ENCODE peak calls at places on chromosomes 16 and 17, in six cellular contexts. M is stimulated activated CD4-positive, alpha-beta T cell treated with anti-CD3 and anti-CD28 coated beads, Interleukin-2, amount 100 ng/mL, for 48 hours; D is stimulated activated CD8-positive, alpha-beta memory T cell treated with anti-CD3 and anti-CD28 coated beads, Interleukin-4, amount 100 ng/mL, for 48 hours; Z is NCI-H1436; W is non-pigmented ciliary epithelial cell; T is left ventricle myocardium inferior. Q is an unnamed sample.

GRCh38 chr16:77322757-77323156 is 112.1 kb downstream of the ADAMTS18 start:
- DNase-seq in M (no peak), D (no peak), Z (no peak), W (no peak), T (no peak), Q (no peak)

GRCh38 chr17:29565643-29566472 is 979 bp downstream of the ABHD15 start:
- DNase-seq in M (peak), D (peak), Z (peak), W (no peak), T (no peak), Q (peak)

GRCh38 chr16:27463741-27464662 is 62.0 kb downstream of the IL21R start:
- DNase-seq in M (no peak), D (peak), Z (no peak), W (no peak), T (no peak), Q (no peak)

GRCh38 chr16:28924762-28925385 is at the start of gene RABEP2:
- DNase-seq in M (peak), D (peak), Z (peak), W (no peak), T (peak), Q (peak)

GRCh38 chr16:2089676-2090480 is 42.1 kb downstream of the TSC2 start:
- DNase-seq in M (no peak), D (no peak), Z (no peak), W (no peak), T (no peak), Q (no peak)

GRCh38 chr17:8476741-8477140 is 41.1 kb downstream of the NDEL1 start:
- DNase-seq in M (no peak), D (peak), Z (no peak), W (no peak), T (no peak), Q (no peak)

GRCh38 chr16:14957576-14958322 is 17.1 kb upstream of the PDXDC1 start:
- DNase-seq in M (no peak), D (no peak), Z (no peak), W (no peak), T (no peak), Q (peak)

GRCh38 chr17:17151962-17152361 is 54.2 kb downstream of the PLD6 start:
- DNase-seq in M (peak), D (peak), Z (no peak), W (peak), T (peak), Q (peak)

GRCh38 chr16:3051489-3051888 is 5.1 kb downstream of the MMP25 start:
- DNase-seq in M (no peak), D (no peak), Z (no peak), W (no peak), T (no peak), Q (no peak)

GRCh38 chr17:12719948-12720347 is 54.3 kb downstream of the MYOCD start:
- DNase-seq in M (no peak), D (no peak), Z (no peak), W (no peak), T (no peak), Q (no peak)

GRCh38 chr17:73131993-73132595 is 32.7 kb upstream of the SSTR2 start:
- DNase-seq in M (no peak), D (no peak), Z (no peak), W (no peak), T (no peak), Q (no peak)

GRCh38 chr16:86134802-86135461 is 236.0 kb downstream of the IRF8 start:
- DNase-seq in M (no peak), D (no peak), Z (no peak), W (no peak), T (no peak), Q (no peak)

GRCh38 chr17:78359216-78359935 is 501 bp downstream of the SOCS3 start:
- DNase-seq in M (no peak), D (peak), Z (no peak), W (no peak), T (peak), Q (peak)

GRCh38 chr17:38587193-38587592 is 18.6 kb downstream of the SRCIN1 start:
- DNase-seq in M (no peak), D (no peak), Z (no peak), W (no peak), T (no peak), Q (no peak)

GRCh38 chr17:17613708-17614114 is 22.2 kb upstream of the PEMT start:
- DNase-seq in M (peak), D (peak), Z (peak), W (peak), T (no peak), Q (no peak)

GRCh38 chr16:30934827-30935557 is 11.6 kb downstream of the FBXL19 start:
- DNase-seq in M (no peak), D (peak), Z (peak), W (no peak), T (no peak), Q (peak)

GRCh38 chr17:40794466-40794865 is 5.3 kb downstream of the KRT28 start:
- DNase-seq in M (no peak), D (no peak), Z (peak), W (no peak), T (no peak), Q (no peak)

GRCh38 chr16:13427943-13428342 is 492.0 kb upstream of the ERCC4 start:
- DNase-seq in M (no peak), D (no peak), Z (no peak), W (no peak), T (no peak), Q (no peak)

GRCh38 chr16:66248096-66248495 is 118.4 kb upstream of the CDH5 start:
- DNase-seq in M (no peak), D (no peak), Z (no peak), W (no peak), T (peak), Q (peak)

GRCh38 chr16:56848955-56849689 is 15.9 kb upstream of the SLC12A3 start:
- DNase-seq in M (no peak), D (no peak), Z (no peak), W (peak), T (no peak), Q (no peak)

GRCh38 chr16:29710227-29711219 is 31.5 kb downstream of the QPRT start:
- DNase-seq in M (no peak), D (peak), Z (peak), W (peak), T (no peak), Q (no peak)

GRCh38 chr16:79589495-79590134 is 10.9 kb downstream of the MAF start:
- DNase-seq in M (no peak), D (no peak), Z (no peak), W (no peak), T (peak), Q (peak)

GRCh38 chr16:81645303-81645702 is 133.8 kb upstream of the PLCG2 start:
- DNase-seq in M (no peak), D (no peak), Z (peak), W (peak), T (peak), Q (peak)

GRCh38 chr16:11535494-11535893 is 51.2 kb downstream of the LITAF start:
- DNase-seq in M (no peak), D (no peak), Z (no peak), W (no peak), T (no peak), Q (no peak)